ENCODE peak calls at places on chromosomes 13 and 19, in five cellular contexts. One of them, this sample, is unnamed.

GRCh38 chr13:48580185-48580803 is 47.4 kb upstream of the RCBTB2 start:
- DNase-seq in uterus: peak
- DNase-seq in esophagus squamous epithelium: no peak
- DNase-seq in cardiac muscle cell: peak
- DNase-seq in upper lobe of right lung: no peak
- DNase-seq in this sample: no peak

GRCh38 chr13:27599845-27600553 is 20.3 kb downstream of the LNX2 start:
- DNase-seq in uterus: no peak
- DNase-seq in esophagus squamous epithelium: no peak
- DNase-seq in cardiac muscle cell: peak
- DNase-seq in upper lobe of right lung: no peak
- DNase-seq in this sample: no peak

GRCh38 chr19:56167064-56167578 is 8.7 kb upstream of the GALP start:
- DNase-seq in uterus: no peak
- DNase-seq in esophagus squamous epithelium: no peak
- DNase-seq in cardiac muscle cell: peak
- DNase-seq in upper lobe of right lung: no peak
- DNase-seq in this sample: no peak

GRCh38 chr13:44573071-44573470 is 3.1 kb downstream of the TSC22D1 start:
- DNase-seq in uterus: no peak
- DNase-seq in esophagus squamous epithelium: no peak
- DNase-seq in cardiac muscle cell: no peak
- DNase-seq in upper lobe of right lung: no peak
- DNase-seq in this sample: no peak

GRCh38 chr13:28385362-28385761 is 109.6 kb downstream of the FLT1 start:
- DNase-seq in uterus: no peak
- DNase-seq in esophagus squamous epithelium: no peak
- DNase-seq in cardiac muscle cell: no peak
- DNase-seq in upper lobe of right lung: no peak
- DNase-seq in this sample: no peak

GRCh38 chr19:8452446-8453123 is 7.8 kb downstream of the HNRNPM start:
- DNase-seq in uterus: no peak
- DNase-seq in esophagus squamous epithelium: no peak
- DNase-seq in cardiac muscle cell: no peak
- DNase-seq in upper lobe of right lung: no peak
- DNase-seq in this sample: no peak

GRCh38 chr13:86051134-86052103 is 252.2 kb upstream of the SLITRK6 start:
- DNase-seq in uterus: no peak
- DNase-seq in esophagus squamous epithelium: no peak
- DNase-seq in cardiac muscle cell: no peak
- DNase-seq in upper lobe of right lung: no peak
- DNase-seq in this sample: no peak

GRCh38 chr13:46176756-46177155 is 5.2 kb downstream of the LCP1 start:
- DNase-seq in uterus: no peak
- DNase-seq in esophagus squamous epithelium: no peak
- DNase-seq in cardiac muscle cell: no peak
- DNase-seq in upper lobe of right lung: no peak
- DNase-seq in this sample: no peak

GRCh38 chr19:4803736-4804695 is 12.5 kb downstream of the FEM1A start:
- DNase-seq in uterus: peak
- DNase-seq in esophagus squamous epithelium: no peak
- DNase-seq in cardiac muscle cell: peak
- DNase-seq in upper lobe of right lung: peak
- DNase-seq in this sample: no peak

DNA sequence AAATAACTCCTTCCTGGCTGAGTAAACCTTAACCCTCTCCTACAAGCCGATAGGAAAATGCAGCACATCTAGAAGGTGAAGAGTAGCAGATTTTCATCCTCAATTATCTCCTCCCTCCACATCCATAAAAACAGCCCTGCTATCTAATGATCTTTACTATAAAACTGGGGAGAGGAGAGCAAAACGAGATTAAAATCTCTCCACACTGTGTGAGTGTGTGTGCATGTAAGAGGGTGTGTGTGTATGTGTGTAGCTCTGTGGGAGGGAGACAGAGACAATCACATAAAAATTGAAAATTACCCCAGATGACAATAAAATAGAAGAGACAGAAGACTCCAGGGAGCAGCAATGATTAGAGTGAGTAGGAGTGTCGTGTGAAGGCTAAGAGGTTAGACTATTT is 682.9 kb downstream of the DIAPH3 start:
- DNase-seq in uterus: no peak
- DNase-seq in esophagus squamous epithelium: no peak
- DNase-seq in cardiac muscle cell: no peak
- DNase-seq in upper lobe of right lung: no peak
- DNase-seq in this sample: no peak
- H3K4me3 ChIP-seq in uterus: no peak
- H3K4me3 ChIP-seq in esophagus squamous epithelium: no peak
- H3K4me3 ChIP-seq in cardiac muscle cell: no peak
- H3K4me3 ChIP-seq in upper lobe of right lung: no peak
- H3K4me3 ChIP-seq in this sample: no peak

DNA sequence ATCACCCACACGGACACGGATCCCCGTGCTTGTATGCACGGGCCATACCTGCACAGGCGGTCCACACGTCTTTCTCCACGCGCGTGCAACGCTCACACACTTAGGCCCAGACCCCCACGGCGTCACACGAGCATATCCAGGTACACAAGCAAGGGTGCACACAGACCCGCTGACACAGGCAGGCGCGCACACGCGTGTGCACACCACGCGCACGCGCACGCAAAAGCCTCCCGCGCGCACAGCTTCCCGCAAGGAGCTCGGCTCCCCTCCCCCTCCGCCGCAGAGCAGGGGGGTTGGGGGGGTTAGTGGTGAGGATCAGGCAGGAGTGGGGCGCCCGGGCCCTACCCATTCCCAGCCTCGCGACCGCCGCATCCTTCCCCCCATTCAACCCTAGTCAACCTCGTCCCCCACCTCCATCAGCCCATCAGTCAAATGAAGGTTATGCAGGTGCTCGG is 407 bp downstream of the RAB3A start:
- DNase-seq in uterus: no peak
- DNase-seq in esophagus squamous epithelium: no peak
- DNase-seq in cardiac muscle cell: no peak
- DNase-seq in upper lobe of right lung: peak
- DNase-seq in this sample: peak
- H3K27ac ChIP-seq in uterus: peak
- H3K27ac ChIP-seq in esophagus squamous epithelium: peak
- H3K27ac ChIP-seq in cardiac muscle cell: no peak
- H3K27ac ChIP-seq in upper lobe of right lung: peak
- H3K27ac ChIP-seq in this sample: peak

GRCh38 chr19:16831531-16831930 is 2.3 kb downstream of the SIN3B start:
- DNase-seq in uterus: no peak
- DNase-seq in esophagus squamous epithelium: no peak
- DNase-seq in cardiac muscle cell: no peak
- DNase-seq in upper lobe of right lung: no peak
- DNase-seq in this sample: no peak

GRCh38 chr19:16834747-16835146 is 5.5 kb downstream of the SIN3B start:
- DNase-seq in uterus: no peak
- DNase-seq in esophagus squamous epithelium: no peak
- DNase-seq in cardiac muscle cell: no peak
- DNase-seq in upper lobe of right lung: no peak
- DNase-seq in this sample: no peak

GRCh38 chr19:16828990-16829821 is at the start of gene SIN3B:
- DNase-seq in uterus: peak
- DNase-seq in esophagus squamous epithelium: no peak
- DNase-seq in cardiac muscle cell: peak
- DNase-seq in upper lobe of right lung: peak
- DNase-seq in this sample: peak

GRCh38 chr19:16829822-16830289 is 658 bp downstream of the SIN3B start:
- DNase-seq in uterus: no peak
- DNase-seq in esophagus squamous epithelium: no peak
- DNase-seq in cardiac muscle cell: no peak
- DNase-seq in upper lobe of right lung: no peak
- DNase-seq in this sample: no peak

DNA sequence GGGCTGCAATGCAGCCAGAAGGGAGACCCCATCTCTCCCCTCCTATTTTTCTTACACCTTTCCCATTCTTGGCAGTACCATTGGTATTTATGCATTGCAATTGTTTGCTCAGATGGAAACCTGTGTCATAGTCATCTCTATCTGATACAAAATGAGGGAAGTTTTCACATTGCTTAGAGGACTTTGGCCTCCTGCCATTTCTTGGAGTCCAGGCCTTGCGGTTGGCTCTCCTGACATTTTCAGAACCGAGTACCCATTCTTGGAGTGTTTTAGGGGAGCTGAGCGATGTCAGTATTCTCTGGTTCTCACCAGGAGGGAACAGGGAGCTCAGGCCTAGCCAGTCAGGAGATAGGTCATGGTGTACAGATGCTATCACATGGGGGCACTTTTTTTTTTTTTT is 1.5 kb downstream of the SIN3B start:
- DNase-seq in uterus: no peak
- DNase-seq in esophagus squamous epithelium: no peak
- DNase-seq in cardiac muscle cell: no peak
- DNase-seq in upper lobe of right lung: no peak
- DNase-seq in this sample: no peak
- H3K4me3 ChIP-seq in uterus: peak
- H3K4me3 ChIP-seq in esophagus squamous epithelium: peak
- H3K4me3 ChIP-seq in cardiac muscle cell: no peak
- H3K4me3 ChIP-seq in upper lobe of right lung: peak
- H3K4me3 ChIP-seq in this sample: peak

GRCh38 chr19:7069042-7069903 is at the start of gene ZNF557:
- DNase-seq in uterus: peak
- DNase-seq in esophagus squamous epithelium: peak
- DNase-seq in cardiac muscle cell: peak
- DNase-seq in upper lobe of right lung: peak
- DNase-seq in this sample: peak
- H3K27ac ChIP-seq in uterus: peak
- H3K27ac ChIP-seq in esophagus squamous epithelium: peak
- H3K27ac ChIP-seq in cardiac muscle cell: peak
- H3K27ac ChIP-seq in upper lobe of right lung: peak
- H3K27ac ChIP-seq in this sample: peak

GRCh38 chr19:19630426-19630825 is 2.4 kb upstream of the LPAR2 start:
- DNase-seq in uterus: no peak
- DNase-seq in esophagus squamous epithelium: no peak
- DNase-seq in cardiac muscle cell: no peak
- DNase-seq in upper lobe of right lung: no peak
- DNase-seq in this sample: no peak

GRCh38 chr19:19627442-19627715 is 641 bp downstream of the LPAR2 start:
- DNase-seq in uterus: no peak
- DNase-seq in esophagus squamous epithelium: no peak
- DNase-seq in cardiac muscle cell: no peak
- DNase-seq in upper lobe of right lung: no peak
- DNase-seq in this sample: no peak

GRCh38 chr19:19630062-19630414 is 2.0 kb upstream of the LPAR2 start:
- DNase-seq in uterus: no peak
- DNase-seq in esophagus squamous epithelium: no peak
- DNase-seq in cardiac muscle cell: no peak
- DNase-seq in upper lobe of right lung: no peak
- DNase-seq in this sample: no peak

GRCh38 chr19:19627716-19628498 is at the start of gene LPAR2:
- DNase-seq in uterus: no peak
- DNase-seq in esophagus squamous epithelium: no peak
- DNase-seq in cardiac muscle cell: peak
- DNase-seq in upper lobe of right lung: peak
- DNase-seq in this sample: no peak

DNA sequence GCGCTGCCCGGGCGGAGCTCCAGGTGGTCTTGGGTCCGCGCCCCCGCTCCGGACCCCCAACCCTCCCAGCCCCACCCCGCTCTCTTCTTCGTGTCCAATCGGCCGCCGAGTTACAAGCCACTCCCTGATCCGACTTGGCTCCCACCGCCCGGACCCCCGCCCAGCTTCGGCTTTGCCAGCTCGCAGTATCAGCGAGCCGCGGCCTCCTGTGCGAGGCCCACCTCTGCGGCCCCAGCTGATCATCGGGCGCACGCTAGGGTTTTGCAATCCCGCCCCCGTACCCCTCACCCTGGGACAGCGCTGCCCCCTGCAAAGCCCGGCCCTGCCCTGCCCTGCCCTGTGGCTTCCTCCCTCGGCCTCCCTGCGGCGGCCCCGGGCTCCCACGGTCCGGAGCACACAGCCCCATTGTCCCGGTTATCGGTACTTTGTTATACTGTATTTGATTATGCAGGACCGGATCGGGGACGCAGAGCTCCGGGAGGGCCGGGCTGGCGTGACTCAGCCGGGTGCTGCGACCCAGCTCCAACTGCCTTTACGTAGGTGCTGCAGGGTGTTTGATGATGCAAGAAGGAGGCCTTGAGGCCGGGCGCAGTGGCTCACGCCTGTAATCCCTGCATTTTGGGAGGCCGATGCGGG is 597 bp upstream of the LPAR2 start:
- DNase-seq in uterus: no peak
- DNase-seq in esophagus squamous epithelium: no peak
- DNase-seq in cardiac muscle cell: peak
- DNase-seq in upper lobe of right lung: peak
- DNase-seq in this sample: no peak
- H3K4me3 ChIP-seq in uterus: peak
- H3K4me3 ChIP-seq in esophagus squamous epithelium: peak
- H3K4me3 ChIP-seq in cardiac muscle cell: peak
- H3K4me3 ChIP-seq in upper lobe of right lung: peak
- H3K4me3 ChIP-seq in this sample: peak

DNA sequence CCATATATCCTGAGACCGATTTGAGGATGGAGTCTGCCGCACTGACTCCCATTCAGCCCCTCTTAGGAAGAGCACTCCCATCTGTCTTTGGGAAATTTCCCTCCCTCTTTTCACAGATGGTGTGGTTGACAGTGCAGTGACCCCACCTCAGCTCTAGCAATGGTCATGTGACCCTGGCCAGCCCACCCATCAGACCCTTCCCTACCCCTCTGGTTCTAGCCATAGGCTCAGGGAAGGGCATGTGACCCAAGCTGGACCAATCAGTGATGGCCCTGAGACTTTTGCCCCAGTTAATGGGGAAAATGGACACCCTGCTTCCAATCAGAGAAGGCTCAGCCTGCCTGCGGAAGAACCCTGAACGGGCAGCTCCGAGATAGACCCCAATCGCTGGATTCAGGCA is 26.3 kb downstream of the IL12RB1 start:
- DNase-seq in uterus: no peak
- DNase-seq in esophagus squamous epithelium: no peak
- DNase-seq in cardiac muscle cell: no peak
- DNase-seq in upper lobe of right lung: no peak
- DNase-seq in this sample: no peak
- H3K27ac ChIP-seq in uterus: no peak
- H3K27ac ChIP-seq in esophagus squamous epithelium: no peak
- H3K27ac ChIP-seq in cardiac muscle cell: no peak
- H3K27ac ChIP-seq in upper lobe of right lung: no peak
- H3K27ac ChIP-seq in this sample: peak